ENCODE peak calls at places on chromosome 5, in eight cellular contexts. L is H54, U is NCI-H1930, S is foreskin keratinocyte, D is sciatic nerve, F is iPS-NIHi11, C is NCI-H460, K is progenitor cell of endocrine pancreas. A is an unnamed sample.

GRCh38 chr5:29518176-29518575 is 1675.3 kb upstream of the CDH6 start:
- DNase-seq in L (no peak), U (no peak), S (no peak), D (no peak), F (no peak), C (no peak), K (no peak), A (no peak)

GRCh38 chr5:14450055-14450524 is 131.5 kb upstream of the OTULINL start:
- DNase-seq in L (no peak), U (no peak), S (no peak), D (no peak), F (no peak), C (no peak), K (no peak), A (no peak)

GRCh38 chr5:170579623-170580022 is 75.8 kb downstream of the KCNIP1 start:
- DNase-seq in L (no peak), U (no peak), S (no peak), D (no peak), F (no peak), C (no peak), K (no peak), A (no peak)

GRCh38 chr5:153463806-153464205 is 26.7 kb upstream of the GRIA1 start:
- DNase-seq in L (no peak), U (no peak), S (no peak), D (no peak), F (no peak), C (no peak), K (no peak), A (no peak)

GRCh38 chr5:135596364-135596763 is 17.6 kb upstream of the CXCL14 start:
- DNase-seq in L (no peak), U (no peak), S (no peak), D (no peak), F (no peak), C (no peak), K (no peak), A (no peak)

GRCh38 chr5:94709277-94709676 is 90.8 kb downstream of the SLF1 start:
- DNase-seq in L (no peak), U (no peak), S (no peak), D (no peak), F (no peak), C (no peak), K (no peak), A (no peak)

GRCh38 chr5:36722913-36723312 is 116.5 kb downstream of the SLC1A3 start:
- DNase-seq in L (no peak), U (no peak), S (no peak), D (no peak), F (no peak), C (no peak), K (no peak), A (no peak)

GRCh38 chr5:139633295-139634027 is 14.7 kb upstream of the CXXC5 start:
- DNase-seq in L (peak), U (peak), S (no peak), D (peak), F (peak), C (peak), K (no peak), A (peak)

GRCh38 chr5:173645437-173645807 is 29.0 kb upstream of the BOD1 start:
- DNase-seq in L (no peak), U (no peak), S (no peak), D (no peak), F (peak), C (no peak), K (no peak), A (no peak)

GRCh38 chr5:96218653-96219052 is 214.4 kb downstream of the PCSK1 start:
- DNase-seq in L (no peak), U (no peak), S (no peak), D (no peak), F (no peak), C (no peak), K (no peak), A (no peak)

GRCh38 chr5:115398726-115399125 is 102.3 kb upstream of the CCDC112 start:
- DNase-seq in L (no peak), U (no peak), S (peak), D (no peak), F (no peak), C (no peak), K (no peak), A (no peak)

GRCh38 chr5:151007430-151008123 is 12.8 kb upstream of the GPX3 start:
- DNase-seq in L (no peak), U (no peak), S (no peak), D (no peak), F (no peak), C (no peak), K (no peak), A (no peak)

GRCh38 chr5:119743927-119744326 is 114.6 kb downstream of the FAM170A start:
- DNase-seq in L (no peak), U (peak), S (peak), D (no peak), F (peak), C (peak), K (no peak), A (peak)

GRCh38 chr5:52065182-52065581 is 681.9 kb downstream of the ISL1 start:
- DNase-seq in L (no peak), U (no peak), S (no peak), D (no peak), F (no peak), C (no peak), K (no peak), A (no peak)

GRCh38 chr5:135850231-135850630 is 15.8 kb downstream of the SLC25A48 start:
- DNase-seq in L (no peak), U (no peak), S (no peak), D (no peak), F (no peak), C (no peak), K (no peak), A (no peak)

GRCh38 chr5:168656633-168657032 is 77.5 kb upstream of the PANK3 start:
- DNase-seq in L (no peak), U (no peak), S (no peak), D (no peak), F (no peak), C (no peak), K (no peak), A (no peak)

GRCh38 chr5:1760656-1761452 is 38.8 kb downstream of the MRPL36 start:
- DNase-seq in L (no peak), U (no peak), S (no peak), D (peak), F (no peak), C (no peak), K (peak), A (no peak)

GRCh38 chr5:551406-551805 is 27.2 kb upstream of the SLC9A3 start:
- DNase-seq in L (no peak), U (no peak), S (no peak), D (no peak), F (no peak), C (no peak), K (no peak), A (no peak)

GRCh38 chr5:132065351-132065937 is 5.0 kb downstream of the IL3 start:
- DNase-seq in L (peak), U (peak), S (no peak), D (no peak), F (peak), C (peak), K (peak), A (peak)

GRCh38 chr5:125412051-125412560 is 665.7 kb upstream of the ZNF608 start:
- DNase-seq in L (no peak), U (no peak), S (peak), D (no peak), F (peak), C (no peak), K (no peak), A (no peak)

A was measured in HuH-7.